ENCODE peak calls at places on chromosomes 6 and 20, in six cellular contexts. E is CD8-positive, alpha-beta memory T cell; F is body of pancreas; U is RWPE1; Q is endothelial cell of umbilical vein; T is heart right ventricle. V is an unnamed sample.
A peak's percentile ranks its signal among the peaks of the same experiment; 100 is the strongest.

GRCh38 chr6:35514587-35514986 is 1.9 kb upstream of the TULP1 start:
- DNase-seq in F (no peak), Q (no peak), E (no peak), U (no peak), T (no peak), V (no peak)

GRCh38 chr20:19460386-19460785 is 247.9 kb downstream of the SLC24A3 start:
- DNase-seq in E (no peak), T (no peak), F (no peak), Q (no peak), U (no peak), V (no peak)

GRCh38 chr20:50120935-50121693 is 8.2 kb upstream of the UBE2V1 start:
- DNase-seq in E (peak; percentile 76), Q (peak; percentile 67), T (peak; percentile 58), F (peak; percentile 79), U (peak; percentile 91), V (peak; percentile 65)

GRCh38 chr6:43644940-43645612 is at the start of gene RSPH9:
- DNase-seq in F (peak; percentile 34), T (peak; percentile 72), E (peak; percentile 73), Q (peak; percentile 48), U (no peak), V (peak; percentile 68)

GRCh38 chr6:167113935-167114910 is 8.7 kb upstream of the CCR6 start:
- DNase-seq in Q (no peak), E (peak; percentile 77), T (no peak), F (no peak), U (no peak), V (no peak)

GRCh38 chr20:25470045-25470444 is 62.6 kb downstream of the GINS1 start:
- DNase-seq in E (no peak), U (peak; percentile 50), F (peak; percentile 55), Q (peak; percentile 36), T (no peak), V (no peak)

GRCh38 chr6:44227138-44227770 is 3.9 kb downstream of the SLC29A1 start:
- DNase-seq in Q (no peak), T (no peak), E (no peak), U (no peak), F (no peak), V (no peak)

GRCh38 chr6:36301085-36301658 is 31.3 kb downstream of the PNPLA1 start:
- DNase-seq in F (no peak), Q (no peak), U (no peak), E (no peak), T (no peak), V (no peak)

GRCh38 chr20:32970115-32970972 is 33.9 kb downstream of the SUN5 start:
- DNase-seq in F (no peak), T (no peak), U (no peak), Q (no peak), E (peak; percentile 26), V (no peak)

GRCh38 chr20:32973077-32973717 is 31.0 kb downstream of the SUN5 start:
- DNase-seq in Q (no peak), T (no peak), F (no peak), U (no peak), E (no peak), V (no peak)

GRCh38 chr20:32970973-32971300 is 33.3 kb downstream of the SUN5 start:
- DNase-seq in Q (no peak), E (peak; percentile 38), T (no peak), U (no peak), F (no peak), V (no peak)

GRCh38 chr20:32971703-32972161 is 32.5 kb downstream of the SUN5 start:
- DNase-seq in U (no peak), F (no peak), Q (no peak), T (no peak), E (no peak), V (no peak)

DNA sequence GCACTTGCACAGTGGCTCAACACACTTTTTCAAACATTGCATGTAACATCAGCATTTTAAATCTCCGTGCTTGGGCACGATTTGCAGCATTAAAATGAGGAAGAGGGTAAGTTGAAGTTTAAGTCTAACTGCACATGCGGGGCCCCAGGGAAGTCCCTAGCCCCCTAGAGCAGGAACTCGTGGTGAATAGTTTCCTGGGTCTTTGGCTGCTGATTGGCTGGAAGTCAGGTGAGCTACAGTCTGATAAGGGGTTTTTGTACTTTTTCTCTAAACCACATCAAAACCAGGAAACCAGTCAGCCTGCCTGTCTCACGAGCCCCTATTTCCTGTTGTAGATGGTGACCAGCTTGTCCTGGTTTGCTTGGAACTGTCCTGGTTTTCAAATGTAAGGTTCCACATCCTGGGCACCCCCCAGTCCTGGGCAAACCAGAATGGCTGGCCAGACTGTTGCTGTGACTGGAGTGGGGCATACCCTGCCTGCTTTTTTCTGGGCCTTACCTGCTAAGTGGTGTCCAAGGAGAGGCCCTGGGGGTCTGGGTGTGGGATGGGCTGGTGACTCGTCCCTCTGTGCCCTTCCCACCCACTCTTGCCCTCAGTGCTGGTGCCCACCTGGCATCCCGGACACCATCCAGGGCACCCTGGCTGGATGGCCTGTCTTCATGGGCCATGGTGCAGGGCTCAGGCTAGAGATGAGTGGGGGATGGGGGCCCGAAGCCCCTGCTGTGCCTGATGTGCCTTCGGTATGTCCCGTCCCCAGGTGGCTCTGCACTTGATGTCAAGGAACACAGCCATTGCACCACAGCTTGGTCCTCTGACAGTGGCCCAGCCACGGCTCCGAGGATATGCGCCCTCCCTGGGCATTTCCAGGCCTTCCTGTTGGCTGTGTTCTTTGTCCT is 31.8 kb downstream of the SUN5 start:
- DNase-seq in T (no peak), Q (peak; percentile 8), F (no peak), E (peak; percentile 94), U (no peak), V (no peak)
- H3K27ac ChIP-seq in T (no peak overlapping the region), Q (no peak overlapping the region), F (no peak overlapping the region), E (peak overlapping the region; percentile 59), U (no peak overlapping the region), V (no peak overlapping the region)

GRCh38 chr6:55665224-55665587 is 86.2 kb upstream of the HMGCLL1 start:
- DNase-seq in E (no peak), Q (no peak), F (no peak), U (peak; percentile 6), T (no peak), V (no peak)

GRCh38 chr6:55663914-55664313 is 84.9 kb upstream of the HMGCLL1 start:
- DNase-seq in Q (no peak), E (no peak), F (no peak), U (no peak), T (no peak), V (no peak)

GRCh38 chr6:55668625-55669024 is 89.6 kb upstream of the HMGCLL1 start:
- DNase-seq in F (no peak), U (no peak), T (no peak), E (no peak), Q (peak; percentile 18), V (no peak)

GRCh38 chr6:55666811-55667210 is 87.8 kb upstream of the HMGCLL1 start:
- DNase-seq in Q (no peak), F (no peak), U (no peak), E (no peak), T (no peak), V (no peak)

GRCh38 chr6:55664581-55665223 is 85.7 kb upstream of the HMGCLL1 start:
- DNase-seq in T (no peak), F (no peak), U (peak; percentile 20), E (no peak), Q (no peak), V (no peak)
- H3K27ac ChIP-seq in T (no peak overlapping the region), F (no peak overlapping the region), U (no peak overlapping the region), E (no peak overlapping the region), Q (no peak overlapping the region), V (no peak overlapping the region)

DNA sequence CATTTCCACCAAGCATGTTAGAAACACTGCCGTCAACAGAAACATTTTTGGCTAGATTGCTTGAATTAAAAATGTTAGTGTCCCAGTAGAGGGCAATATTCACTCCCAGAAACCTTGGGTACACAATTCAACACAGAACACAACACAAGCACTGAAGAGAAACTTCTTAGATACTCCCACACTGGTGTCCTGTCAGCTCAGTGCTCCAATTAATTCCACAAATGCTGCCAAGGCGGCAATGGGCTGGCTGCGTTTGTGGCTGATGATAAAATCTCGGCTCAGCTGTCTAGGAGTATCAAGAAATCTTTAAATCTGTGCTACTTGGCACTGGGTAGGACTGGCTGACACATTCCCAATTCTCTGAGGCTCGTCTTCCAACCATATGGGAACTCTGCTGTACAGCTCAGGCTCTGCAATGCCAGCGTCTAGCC is 39.3 kb downstream of the BEND3 start:
- DNase-seq in T (no peak), U (no peak), E (no peak), F (no peak), Q (no peak), V (no peak)
- H3K27ac ChIP-seq in T (no peak overlapping the region), U (no peak overlapping the region), E (no peak overlapping the region), F (no peak overlapping the region), Q (no peak overlapping the region), V (no peak overlapping the region)

GRCh38 chr20:1327241-1327653 is 1.7 kb downstream of the SDCBP2 start:
- DNase-seq in U (no peak), E (no peak), T (no peak), F (peak; percentile 33), Q (peak; percentile 32), V (no peak)
- H3K27ac ChIP-seq in U (peak overlapping the region; percentile 37), E (no peak overlapping the region), T (peak overlapping the region; percentile 98), F (peak overlapping the region; percentile 93), Q (peak overlapping the region; percentile 99), V (peak overlapping the region; percentile 98)

DNA sequence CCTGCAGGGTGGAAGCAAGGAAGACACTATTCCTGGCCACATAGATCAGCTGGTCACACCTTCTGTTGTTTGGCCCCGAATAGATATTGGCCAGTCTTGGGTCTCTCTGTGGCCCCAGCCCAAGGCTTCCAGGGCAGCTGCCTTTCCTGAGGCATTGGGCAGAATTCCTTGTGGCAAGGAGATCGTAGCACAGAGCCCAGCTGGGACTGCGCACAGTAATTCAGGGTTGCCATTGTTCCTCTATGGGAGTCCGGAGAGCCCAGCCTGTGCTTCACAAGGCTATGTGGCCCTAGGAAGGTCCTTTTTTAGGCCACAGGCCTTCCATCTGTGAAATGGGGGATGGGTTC is 6.9 kb downstream of the SGK2 start:
- DNase-seq in F (no peak), E (no peak), U (no peak), Q (no peak), T (no peak), V (no peak)
- H3K27ac ChIP-seq in F (no peak overlapping the region), E (no peak overlapping the region), U (no peak overlapping the region), Q (no peak overlapping the region), T (no peak overlapping the region), V (no peak overlapping the region)

DNA sequence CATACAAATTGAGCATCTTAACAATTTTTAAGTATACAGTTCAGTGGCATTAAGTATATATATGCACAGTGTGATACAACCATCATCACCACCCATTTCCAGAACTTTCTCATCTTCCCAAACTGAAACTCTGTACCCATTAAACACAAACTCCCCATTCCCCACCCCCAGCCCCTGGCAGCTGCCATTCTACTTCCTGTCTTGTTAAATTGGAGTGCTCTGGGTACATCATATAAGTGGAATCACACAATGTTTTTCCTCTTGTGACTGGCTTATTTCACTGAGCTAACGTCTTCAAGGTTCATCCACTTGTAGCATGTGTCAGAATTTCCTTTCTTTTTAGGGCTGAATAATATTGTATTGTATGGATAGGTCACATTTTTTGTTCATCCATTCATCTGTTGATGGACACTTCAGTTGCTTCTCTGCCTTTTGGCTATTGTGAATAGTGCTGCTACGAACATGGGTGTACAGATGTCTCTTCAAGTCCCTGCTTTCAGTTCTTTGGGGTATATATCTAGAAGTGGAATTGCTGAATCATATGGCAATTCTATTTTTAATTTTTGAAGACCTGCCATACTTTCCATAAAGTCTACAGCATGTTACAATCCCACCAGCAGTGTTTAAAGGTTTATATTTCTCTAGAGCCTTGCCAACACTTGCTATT is 19.6 kb upstream of the RREB1 start:
- DNase-seq in T (no peak), F (no peak), U (no peak), E (no peak), Q (no peak), V (no peak)
- H3K27ac ChIP-seq in T (no peak overlapping the region), F (no peak overlapping the region), U (no peak overlapping the region), E (no peak overlapping the region), Q (no peak overlapping the region), V (no peak overlapping the region)

V was measured in lung.